ENCODE peak calls at places on chromosomes 6 and 20, in eight cellular contexts. T, O, D, K, V, S, R and B are unnamed samples.

GRCh38 chr6:19472168-19472567 is 365.0 kb upstream of the ID4 start:
- DNase-seq in T (no peak), O (no peak), D (peak), K (peak), V (no peak), S (no peak), R (no peak), B (peak)

GRCh38 chr6:167420177-167420576 is 95.3 kb downstream of the TTLL2 start:
- DNase-seq in T (no peak), O (no peak), D (no peak), K (no peak), V (no peak), S (no peak), R (peak), B (no peak)

GRCh38 chr20:56710577-56711465 is 81.7 kb downstream of the TFAP2C start:
- DNase-seq in T (no peak), O (no peak), D (no peak), K (peak), V (no peak), S (no peak), R (no peak), B (no peak)

GRCh38 chr6:37354526-37355384 is 972 bp downstream of the RNF8 start:
- DNase-seq in T (peak), O (peak), D (no peak), K (no peak), V (peak), S (peak), R (peak), B (peak)

GRCh38 chr20:52242237-52243230 is 51.0 kb upstream of the ZFP64 start:
- DNase-seq in T (no peak), O (no peak), D (peak), K (no peak), V (no peak), S (no peak), R (no peak), B (no peak)

GRCh38 chr20:53941680-53942079 is 128.7 kb downstream of the BCAS1 start:
- DNase-seq in T (no peak), O (no peak), D (no peak), K (no peak), V (no peak), S (no peak), R (no peak), B (no peak)

GRCh38 chr6:127120787-127121636 is 2.5 kb downstream of the RSPO3 start:
- DNase-seq in T (peak), O (peak), D (peak), K (peak), V (peak), S (peak), R (peak), B (peak)

GRCh38 chr6:166031275-166031674 is 136.4 kb downstream of the TBXT start:
- DNase-seq in T (no peak), O (no peak), D (no peak), K (no peak), V (no peak), S (no peak), R (no peak), B (no peak)

GRCh38 chr6:154615483-154616025 is 105.1 kb upstream of the CNKSR3 start:
- DNase-seq in T (peak), O (no peak), D (peak), K (peak), V (no peak), S (no peak), R (peak), B (peak)

GRCh38 chr6:72622094-72622540 is 253 bp downstream of the KCNQ5 start:
- DNase-seq in T (peak), O (peak), D (peak), K (no peak), V (peak), S (peak), R (no peak), B (no peak)

GRCh38 chr6:13465734-13466133 is 21.7 kb downstream of the GFOD1 start:
- DNase-seq in T (no peak), O (no peak), D (no peak), K (no peak), V (no peak), S (no peak), R (no peak), B (no peak)

GRCh38 chr6:11999245-11999644 is 12.9 kb upstream of the HIVEP1 start:
- DNase-seq in T (no peak), O (no peak), D (peak), K (peak), V (no peak), S (no peak), R (no peak), B (no peak)

GRCh38 chr20:12270863-12271262 is 353.2 kb downstream of the BTBD3 start:
- DNase-seq in T (no peak), O (no peak), D (no peak), K (no peak), V (no peak), S (no peak), R (no peak), B (no peak)

GRCh38 chr6:147779624-147780023 is 271.1 kb downstream of the SAMD5 start:
- DNase-seq in T (no peak), O (no peak), D (no peak), K (no peak), V (no peak), S (no peak), R (no peak), B (no peak)

GRCh38 chr20:42277203-42277602 is 659.0 kb upstream of the CHD6 start:
- DNase-seq in T (no peak), O (no peak), D (no peak), K (no peak), V (no peak), S (no peak), R (no peak), B (no peak)

GRCh38 chr20:13777171-13777601 is 7.5 kb downstream of the ESF1 start:
- DNase-seq in T (no peak), O (peak), D (no peak), K (peak), V (no peak), S (no peak), R (no peak), B (no peak)

GRCh38 chr20:13772529-13772928 is 12.2 kb downstream of the ESF1 start:
- DNase-seq in T (no peak), O (no peak), D (no peak), K (no peak), V (no peak), S (no peak), R (no peak), B (no peak)

GRCh38 chr20:13770141-13770540 is 14.6 kb downstream of the ESF1 start:
- DNase-seq in T (no peak), O (no peak), D (no peak), K (no peak), V (no peak), S (no peak), R (no peak), B (no peak)

GRCh38 chr20:13775867-13776266 is 8.9 kb downstream of the ESF1 start:
- DNase-seq in T (no peak), O (peak), D (no peak), K (no peak), V (no peak), S (no peak), R (no peak), B (no peak)

GRCh38 chr20:13771853-13772453 is 12.8 kb downstream of the ESF1 start:
- DNase-seq in T (no peak), O (no peak), D (peak), K (peak), V (no peak), S (no peak), R (no peak), B (no peak)
- TF ChIP-seq CTCF in T (peak), O (peak), D (peak), K (peak), V (peak), S (peak), R (peak), B (no peak)

GRCh38 chr6:99425647-99426453 is 742 bp upstream of the PNISR start:
- DNase-seq in T (peak), O (peak), D (peak), K (peak), V (peak), S (peak), R (peak), B (peak)
- TF ChIP-seq CTCF in T (no peak), O (peak), D (peak), K (peak), V (peak), S (peak), R (peak), B (peak)

DNA sequence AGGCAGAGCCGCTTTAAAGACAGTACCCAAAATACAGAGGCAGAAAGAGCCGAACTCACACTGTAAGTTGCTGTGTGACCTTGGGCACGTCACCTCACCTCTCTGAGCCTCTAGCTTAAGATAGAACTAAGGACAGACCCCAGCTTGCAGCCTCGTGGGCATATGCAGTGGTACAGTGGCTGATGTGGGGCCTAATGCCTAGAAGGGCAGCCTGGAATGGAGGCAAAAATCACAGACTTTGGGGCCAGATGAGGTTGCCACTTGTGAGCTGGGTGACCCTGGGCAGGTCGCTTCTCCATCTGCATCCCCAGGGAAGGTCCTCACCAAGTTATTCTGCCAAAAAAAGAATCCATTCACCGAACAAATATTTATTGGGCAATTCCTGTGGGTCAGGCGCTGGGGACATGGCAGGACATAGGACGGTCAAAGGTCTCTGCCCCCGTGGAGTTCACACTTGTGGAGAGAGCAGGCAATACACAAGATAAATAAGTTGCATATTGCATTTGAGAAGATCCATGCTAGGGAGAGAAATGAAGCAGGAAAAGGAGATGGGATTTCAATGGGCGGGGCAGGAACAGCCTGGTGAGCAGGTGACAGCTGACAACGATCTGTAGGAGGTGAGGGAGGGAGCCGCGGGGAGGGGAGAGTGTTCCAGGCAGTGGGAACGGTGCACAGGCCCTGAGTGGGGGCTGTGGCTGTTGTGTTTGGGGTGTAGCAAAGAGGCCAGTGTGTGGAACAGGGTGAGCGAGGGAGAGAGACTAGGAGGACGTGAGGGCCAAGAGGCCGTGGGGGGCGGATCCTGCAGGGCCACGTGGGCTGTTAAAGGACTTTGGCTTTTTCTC is 115.2 kb downstream of the CEBPB start:
- DNase-seq in T (peak), O (no peak), D (peak), K (no peak), V (no peak), S (no peak), R (peak), B (no peak)
- TF ChIP-seq CTCF in T (no peak), O (no peak), D (no peak), K (no peak), V (peak), S (no peak), R (no peak), B (no peak)

GRCh38 chr20:4998160-4998651 is 3.1 kb downstream of the SLC23A2 start:
- DNase-seq in T (no peak), O (peak), D (no peak), K (no peak), V (no peak), S (no peak), R (no peak), B (no peak)

GRCh38 chr20:5001174-5002076 is at the start of gene SLC23A2:
- DNase-seq in T (peak), O (peak), D (no peak), K (peak), V (peak), S (peak), R (peak), B (peak)

GRCh38 chr20:5002077-5002413 is 735 bp upstream of the SLC23A2 start:
- DNase-seq in T (no peak), O (no peak), D (no peak), K (no peak), V (no peak), S (no peak), R (no peak), B (no peak)

GRCh38 chr20:5000263-5001173 is 792 bp downstream of the SLC23A2 start:
- DNase-seq in T (peak), O (no peak), D (no peak), K (no peak), V (peak), S (peak), R (peak), B (no peak)

GRCh38 chr20:4999788-5000187 is 1.5 kb downstream of the SLC23A2 start:
- DNase-seq in T (no peak), O (no peak), D (no peak), K (no peak), V (peak), S (no peak), R (no peak), B (no peak)
- TF ChIP-seq CTCF in T (no peak), O (no peak), D (no peak), K (no peak), V (no peak), S (no peak), R (no peak), B (no peak)

GRCh38 chr20:49579874-49580817 is 12.2 kb upstream of the PTGIS start:
- DNase-seq in T (no peak), O (no peak), D (peak), K (peak), V (no peak), S (no peak), R (peak), B (no peak)

GRCh38 chr20:49580818-49581174 is 12.9 kb upstream of the PTGIS start:
- DNase-seq in T (no peak), O (no peak), D (no peak), K (no peak), V (no peak), S (no peak), R (no peak), B (no peak)

GRCh38 chr20:49579195-49579594 is 11.3 kb upstream of the PTGIS start:
- DNase-seq in T (no peak), O (no peak), D (no peak), K (no peak), V (no peak), S (no peak), R (peak), B (no peak)

GRCh38 chr20:49575551-49576060 is 7.7 kb upstream of the PTGIS start:
- DNase-seq in T (no peak), O (no peak), D (no peak), K (peak), V (no peak), S (no peak), R (peak), B (no peak)

DNA sequence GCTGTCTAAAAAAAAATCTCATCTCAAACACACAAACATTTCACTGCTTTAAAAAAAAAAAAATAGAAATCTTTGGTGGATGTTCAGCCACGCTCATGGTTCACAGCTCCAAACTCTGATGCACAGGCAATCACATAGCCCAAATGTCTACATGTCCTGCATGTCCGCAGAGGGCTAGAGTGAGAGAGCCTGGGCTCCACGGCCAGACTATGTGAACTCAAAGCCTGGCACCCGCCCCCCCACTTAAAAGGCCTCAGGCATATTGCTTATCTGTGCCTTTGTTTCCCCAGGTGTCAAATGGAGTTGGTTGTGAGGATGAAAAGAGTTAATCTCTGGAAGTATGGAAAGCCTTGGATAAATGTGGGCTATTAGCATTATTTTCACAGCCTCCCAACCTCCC is 10.5 kb upstream of the PTGIS start:
- DNase-seq in T (no peak), O (no peak), D (no peak), K (no peak), V (no peak), S (no peak), R (peak), B (no peak)
- TF ChIP-seq CTCF in T (no peak), O (no peak), D (no peak), K (no peak), V (no peak), S (no peak), R (no peak), B (no peak)

DNA sequence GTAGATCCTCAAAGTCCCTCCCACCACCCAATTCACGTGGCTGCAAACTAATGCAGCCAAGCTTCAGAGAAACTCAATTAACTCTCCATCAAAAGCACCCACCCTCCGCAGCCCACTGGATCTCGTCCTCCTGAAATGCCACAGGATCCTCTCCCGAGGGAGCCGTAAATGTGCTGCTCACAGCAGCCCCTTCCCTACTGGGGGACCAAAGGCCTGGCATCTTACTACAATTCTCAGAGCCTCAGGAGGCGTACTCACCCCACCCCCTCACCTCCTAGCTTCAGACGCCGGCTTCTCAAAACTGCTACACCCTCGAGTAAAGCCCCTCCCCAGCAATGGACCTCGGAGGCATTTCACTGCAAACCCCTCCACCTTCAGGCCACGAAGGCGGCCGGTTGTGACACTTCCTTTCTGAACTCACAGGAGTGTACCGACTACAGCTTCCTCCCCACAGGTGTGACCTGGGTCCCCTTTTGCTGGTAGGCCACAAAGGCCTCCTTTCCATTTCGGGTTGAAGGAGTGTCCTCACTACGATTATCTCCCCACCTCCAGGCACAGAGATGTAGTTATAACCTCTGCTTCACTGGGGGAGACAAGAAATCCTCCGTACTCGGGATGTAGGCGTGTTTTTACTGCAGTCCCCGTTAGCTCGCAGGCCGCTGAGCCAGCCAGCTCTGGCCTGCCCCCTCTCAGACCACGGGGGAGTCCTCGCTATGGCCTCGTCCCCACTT is 722 bp downstream of the CPNE1 start:
- DNase-seq in T (peak), O (peak), D (no peak), K (peak), V (peak), S (peak), R (no peak), B (peak)
- TF ChIP-seq CTCF in T (no peak), O (no peak), D (no peak), K (no peak), V (no peak), S (no peak), R (no peak), B (peak)

GRCh38 chr20:19120011-19120410 is 92.4 kb upstream of the SLC24A3 start:
- DNase-seq in T (no peak), O (no peak), D (no peak), K (no peak), V (no peak), S (no peak), R (no peak), B (no peak)
- TF ChIP-seq CTCF in T (no peak), O (no peak), D (no peak), K (no peak), V (no peak), S (no peak), R (no peak), B (no peak)

GRCh38 chr6:146290589-146290901 is 253.1 kb upstream of the RAB32 start:
- DNase-seq in T (no peak), O (no peak), D (no peak), K (no peak), V (no peak), S (no peak), R (no peak), B (no peak)

GRCh38 chr6:146300540-146300939 is 243.1 kb upstream of the RAB32 start:
- DNase-seq in T (peak), O (no peak), D (no peak), K (no peak), V (no peak), S (no peak), R (no peak), B (no peak)

GRCh38 chr6:146297815-146298214 is 245.8 kb upstream of the RAB32 start:
- DNase-seq in T (no peak), O (no peak), D (no peak), K (no peak), V (no peak), S (no peak), R (no peak), B (no peak)

GRCh38 chr6:146292506-146292905 is 251.1 kb upstream of the RAB32 start:
- DNase-seq in T (no peak), O (no peak), D (peak), K (peak), V (no peak), S (no peak), R (no peak), B (no peak)

DNA sequence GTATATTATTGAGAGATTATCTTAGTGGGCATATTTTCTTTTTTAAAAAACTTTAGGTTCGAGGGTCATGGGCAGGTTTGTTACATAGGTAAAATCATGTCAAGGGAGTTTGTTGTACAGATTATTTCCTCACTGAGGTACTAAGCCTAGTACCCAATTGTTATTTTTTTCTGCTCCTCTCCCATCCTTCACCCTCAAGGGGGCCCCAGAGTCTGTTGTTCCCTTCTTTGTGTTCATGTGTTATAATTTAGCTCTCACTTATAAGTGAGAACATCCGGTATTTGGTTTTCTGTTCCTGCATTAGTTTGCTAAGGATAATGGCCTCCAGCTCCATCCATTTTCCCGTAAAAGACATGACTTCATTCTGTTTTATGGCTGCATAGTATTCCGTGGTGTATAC is 247.9 kb upstream of the RAB32 start:
- DNase-seq in T (no peak), O (no peak), D (no peak), K (no peak), V (no peak), S (no peak), R (no peak), B (no peak)
- TF ChIP-seq CTCF in T (no peak), O (no peak), D (no peak), K (no peak), V (no peak), S (no peak), R (no peak), B (no peak)